ENCODE peak calls at places on chromosomes 4 and X, in ten cellular contexts. One of them, this sample, is unnamed.

GRCh38 chr4:101169044-101170014 is 178.0 kb downstream of the PPP3CA start:
- DNase-seq in right atrium auricular region: peak; percentile 65
- DNase-seq in CD4-positive, alpha-beta T cell: peak; percentile 21
- DNase-seq in Karpas-422: peak; percentile 89
- DNase-seq in IMR-90: peak; percentile 65
- DNase-seq in testis: peak; percentile 68
- DNase-seq in thoracic aorta: no peak
- DNase-seq in A549: no peak
- DNase-seq in neuronal stem cell: peak; percentile 60
- DNase-seq in DND-41: peak; percentile 61
- DNase-seq in this sample: peak; percentile 24

GRCh38 chr4:74378573-74378972 is 13.6 kb downstream of the EREG start:
- DNase-seq in neuronal stem cell: no peak
- DNase-seq in Karpas-422: no peak
- DNase-seq in thoracic aorta: no peak
- DNase-seq in testis: no peak
- DNase-seq in A549: no peak
- DNase-seq in IMR-90: peak; percentile 35
- DNase-seq in CD4-positive, alpha-beta T cell: no peak
- DNase-seq in right atrium auricular region: no peak
- DNase-seq in DND-41: no peak
- DNase-seq in this sample: no peak

GRCh38 chr4:8698341-8699062 is 105.9 kb downstream of the CPZ start:
- DNase-seq in CD4-positive, alpha-beta T cell: no peak
- DNase-seq in A549: no peak
- DNase-seq in testis: no peak
- DNase-seq in Karpas-422: no peak
- DNase-seq in IMR-90: no peak
- DNase-seq in right atrium auricular region: no peak
- DNase-seq in DND-41: no peak
- DNase-seq in neuronal stem cell: no peak
- DNase-seq in thoracic aorta: no peak
- DNase-seq in this sample: no peak

GRCh38 chr4:15434086-15434485 is 6.3 kb downstream of the C1QTNF7 start:
- DNase-seq in CD4-positive, alpha-beta T cell: no peak
- DNase-seq in testis: no peak
- DNase-seq in neuronal stem cell: no peak
- DNase-seq in DND-41: no peak
- DNase-seq in IMR-90: no peak
- DNase-seq in right atrium auricular region: no peak
- DNase-seq in A549: no peak
- DNase-seq in thoracic aorta: no peak
- DNase-seq in Karpas-422: no peak
- DNase-seq in this sample: no peak

GRCh38 chrX:136907626-136908025 is 27.1 kb upstream of the RBMX start:
- DNase-seq in testis: peak; percentile 50
- DNase-seq in DND-41: no peak
- DNase-seq in Karpas-422: no peak
- DNase-seq in thoracic aorta: no peak
- DNase-seq in A549: no peak
- DNase-seq in right atrium auricular region: no peak
- DNase-seq in CD4-positive, alpha-beta T cell: no peak
- DNase-seq in neuronal stem cell: no peak
- DNase-seq in IMR-90: no peak
- DNase-seq in this sample: no peak

GRCh38 chr4:70709551-70710080 is 12.1 kb upstream of the RUFY3 start:
- DNase-seq in Karpas-422: no peak
- DNase-seq in IMR-90: no peak
- DNase-seq in A549: no peak
- DNase-seq in right atrium auricular region: no peak
- DNase-seq in testis: no peak
- DNase-seq in DND-41: no peak
- DNase-seq in neuronal stem cell: peak; percentile 35
- DNase-seq in CD4-positive, alpha-beta T cell: no peak
- DNase-seq in thoracic aorta: no peak
- DNase-seq in this sample: no peak

GRCh38 chrX:20061869-20062254 is 54.8 kb downstream of the MAP7D2 start:
- DNase-seq in testis: no peak
- DNase-seq in DND-41: no peak
- DNase-seq in right atrium auricular region: no peak
- DNase-seq in neuronal stem cell: no peak
- DNase-seq in thoracic aorta: no peak
- DNase-seq in CD4-positive, alpha-beta T cell: no peak
- DNase-seq in IMR-90: peak; percentile 69
- DNase-seq in Karpas-422: no peak
- DNase-seq in A549: no peak
- DNase-seq in this sample: no peak

GRCh38 chr4:121072836-121073362 is 564 bp upstream of the NDNF start:
- DNase-seq in right atrium auricular region: no peak
- DNase-seq in thoracic aorta: no peak
- DNase-seq in A549: no peak
- DNase-seq in DND-41: no peak
- DNase-seq in Karpas-422: no peak
- DNase-seq in IMR-90: no peak
- DNase-seq in testis: peak; percentile 18
- DNase-seq in CD4-positive, alpha-beta T cell: no peak
- DNase-seq in neuronal stem cell: peak; percentile 47
- DNase-seq in this sample: no peak

DNA sequence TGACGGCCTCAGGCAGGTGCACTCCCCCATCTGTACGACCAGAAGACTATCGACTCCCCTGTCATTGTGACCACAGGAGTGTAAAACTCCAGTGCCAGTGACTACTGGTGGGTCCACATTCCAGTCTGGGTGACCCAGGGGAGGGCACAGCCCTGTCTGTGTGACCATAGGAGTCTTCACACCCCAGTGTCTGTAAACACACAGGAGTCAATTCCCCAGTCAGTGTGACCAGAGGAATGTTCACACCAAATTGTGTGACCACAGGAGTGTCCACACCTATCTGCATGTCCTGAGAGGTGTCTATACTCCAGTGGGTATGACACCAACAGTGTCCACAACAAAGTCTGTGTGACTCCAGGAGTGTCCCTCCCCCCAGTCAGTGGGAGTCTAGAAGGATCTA is 12.0 kb downstream of the FTSJ1 start:
- DNase-seq in IMR-90: no peak
- DNase-seq in DND-41: no peak
- DNase-seq in thoracic aorta: no peak
- DNase-seq in right atrium auricular region: no peak
- DNase-seq in CD4-positive, alpha-beta T cell: no peak
- DNase-seq in neuronal stem cell: no peak
- DNase-seq in A549: no peak
- DNase-seq in testis: no peak
- DNase-seq in Karpas-422: no peak
- DNase-seq in this sample: no peak
- H3K27ac ChIP-seq in IMR-90: no peak overlapping the region
- H3K27ac ChIP-seq in DND-41: no peak overlapping the region
- H3K27ac ChIP-seq in thoracic aorta: no peak overlapping the region
- H3K27ac ChIP-seq in right atrium auricular region: no peak overlapping the region
- H3K27ac ChIP-seq in CD4-positive, alpha-beta T cell: no peak overlapping the region
- H3K27ac ChIP-seq in neuronal stem cell: no peak overlapping the region
- H3K27ac ChIP-seq in A549: no peak overlapping the region
- H3K27ac ChIP-seq in testis: no peak overlapping the region
- H3K27ac ChIP-seq in Karpas-422: no peak overlapping the region
- H3K27ac ChIP-seq in this sample: peak overlapping the region; percentile 98

GRCh38 chr4:2442175-2442993 is 23.6 kb downstream of the CFAP99 start:
- DNase-seq in DND-41: no peak
- DNase-seq in right atrium auricular region: no peak
- DNase-seq in thoracic aorta: no peak
- DNase-seq in testis: no peak
- DNase-seq in Karpas-422: no peak
- DNase-seq in A549: peak; percentile 23
- DNase-seq in IMR-90: no peak
- DNase-seq in CD4-positive, alpha-beta T cell: no peak
- DNase-seq in neuronal stem cell: no peak
- DNase-seq in this sample: no peak

GRCh38 chr4:2445130-2445529 is 23.8 kb upstream of the RNF4 start:
- DNase-seq in IMR-90: no peak
- DNase-seq in DND-41: no peak
- DNase-seq in CD4-positive, alpha-beta T cell: no peak
- DNase-seq in testis: no peak
- DNase-seq in right atrium auricular region: no peak
- DNase-seq in thoracic aorta: no peak
- DNase-seq in A549: no peak
- DNase-seq in neuronal stem cell: no peak
- DNase-seq in Karpas-422: no peak
- DNase-seq in this sample: no peak

GRCh38 chr4:2445571-2445970 is 23.3 kb upstream of the RNF4 start:
- DNase-seq in A549: no peak
- DNase-seq in CD4-positive, alpha-beta T cell: no peak
- DNase-seq in thoracic aorta: no peak
- DNase-seq in neuronal stem cell: no peak
- DNase-seq in IMR-90: no peak
- DNase-seq in testis: no peak
- DNase-seq in Karpas-422: no peak
- DNase-seq in DND-41: no peak
- DNase-seq in right atrium auricular region: no peak
- DNase-seq in this sample: no peak

GRCh38 chr4:2443061-2443730 is 24.4 kb downstream of the CFAP99 start:
- DNase-seq in DND-41: no peak
- DNase-seq in CD4-positive, alpha-beta T cell: no peak
- DNase-seq in neuronal stem cell: no peak
- DNase-seq in IMR-90: no peak
- DNase-seq in thoracic aorta: no peak
- DNase-seq in Karpas-422: no peak
- DNase-seq in A549: no peak
- DNase-seq in testis: no peak
- DNase-seq in right atrium auricular region: no peak
- DNase-seq in this sample: no peak

DNA sequence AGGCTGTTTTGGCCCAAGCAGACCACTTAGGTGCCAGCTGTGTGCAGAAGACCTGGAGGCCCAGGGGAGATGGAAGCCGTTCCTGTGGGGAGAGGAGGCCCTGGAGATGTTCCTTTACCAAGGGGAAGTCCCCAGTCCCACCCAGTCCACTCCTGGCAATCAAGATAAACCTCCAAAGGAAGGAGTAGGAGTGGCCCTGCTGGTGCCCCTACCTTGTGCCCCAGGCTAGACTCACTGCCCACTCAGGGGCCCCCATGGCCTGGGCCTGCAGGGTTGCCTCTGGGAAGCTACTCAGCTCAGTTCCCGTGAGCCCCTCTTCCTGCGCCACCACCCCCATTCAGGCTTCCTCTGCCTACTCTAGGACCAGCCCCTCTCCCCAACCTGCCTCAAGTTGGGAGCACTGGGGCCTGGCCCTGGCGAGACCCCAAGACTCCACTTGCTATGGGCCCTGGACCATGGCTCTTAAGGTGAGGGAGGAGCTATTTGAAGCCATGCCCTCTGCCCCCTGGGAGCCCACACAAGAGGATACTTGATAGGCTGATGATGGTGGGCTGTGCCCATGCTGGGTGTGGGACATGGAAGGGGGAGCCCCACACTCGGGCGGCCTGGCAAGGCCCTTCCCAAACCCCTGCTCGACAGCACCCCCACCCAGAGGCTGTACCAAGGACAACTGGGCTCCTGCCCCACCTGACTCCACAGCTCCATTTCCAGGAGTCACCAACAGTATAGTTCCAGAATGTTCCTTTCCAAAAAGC is 24.7 kb upstream of the RNF4 start:
- DNase-seq in neuronal stem cell: no peak
- DNase-seq in A549: no peak
- DNase-seq in CD4-positive, alpha-beta T cell: no peak
- DNase-seq in testis: no peak
- DNase-seq in Karpas-422: no peak
- DNase-seq in thoracic aorta: no peak
- DNase-seq in right atrium auricular region: no peak
- DNase-seq in DND-41: no peak
- DNase-seq in IMR-90: no peak
- DNase-seq in this sample: no peak
- H3K27ac ChIP-seq in neuronal stem cell: no peak overlapping the region
- H3K27ac ChIP-seq in A549: no peak overlapping the region
- H3K27ac ChIP-seq in CD4-positive, alpha-beta T cell: no peak overlapping the region
- H3K27ac ChIP-seq in testis: no peak overlapping the region
- H3K27ac ChIP-seq in Karpas-422: no peak overlapping the region
- H3K27ac ChIP-seq in thoracic aorta: no peak overlapping the region
- H3K27ac ChIP-seq in right atrium auricular region: no peak overlapping the region
- H3K27ac ChIP-seq in DND-41: no peak overlapping the region
- H3K27ac ChIP-seq in IMR-90: no peak overlapping the region
- H3K27ac ChIP-seq in this sample: no peak overlapping the region

GRCh38 chrX:129145382-129145781 is 377.9 kb downstream of the SMARCA1 start:
- DNase-seq in right atrium auricular region: no peak
- DNase-seq in Karpas-422: no peak
- DNase-seq in A549: no peak
- DNase-seq in testis: no peak
- DNase-seq in thoracic aorta: no peak
- DNase-seq in DND-41: no peak
- DNase-seq in IMR-90: no peak
- DNase-seq in CD4-positive, alpha-beta T cell: no peak
- DNase-seq in neuronal stem cell: no peak
- DNase-seq in this sample: no peak

GRCh38 chrX:129145898-129146297 is 377.4 kb downstream of the SMARCA1 start:
- DNase-seq in A549: no peak
- DNase-seq in CD4-positive, alpha-beta T cell: no peak
- DNase-seq in Karpas-422: no peak
- DNase-seq in thoracic aorta: no peak
- DNase-seq in testis: no peak
- DNase-seq in right atrium auricular region: no peak
- DNase-seq in neuronal stem cell: no peak
- DNase-seq in IMR-90: no peak
- DNase-seq in DND-41: no peak
- DNase-seq in this sample: no peak

GRCh38 chrX:129139837-129140679 is 383.2 kb downstream of the SMARCA1 start:
- DNase-seq in right atrium auricular region: no peak
- DNase-seq in thoracic aorta: no peak
- DNase-seq in Karpas-422: no peak
- DNase-seq in IMR-90: no peak
- DNase-seq in A549: no peak
- DNase-seq in testis: no peak
- DNase-seq in neuronal stem cell: no peak
- DNase-seq in CD4-positive, alpha-beta T cell: no peak
- DNase-seq in DND-41: no peak
- DNase-seq in this sample: no peak

DNA sequence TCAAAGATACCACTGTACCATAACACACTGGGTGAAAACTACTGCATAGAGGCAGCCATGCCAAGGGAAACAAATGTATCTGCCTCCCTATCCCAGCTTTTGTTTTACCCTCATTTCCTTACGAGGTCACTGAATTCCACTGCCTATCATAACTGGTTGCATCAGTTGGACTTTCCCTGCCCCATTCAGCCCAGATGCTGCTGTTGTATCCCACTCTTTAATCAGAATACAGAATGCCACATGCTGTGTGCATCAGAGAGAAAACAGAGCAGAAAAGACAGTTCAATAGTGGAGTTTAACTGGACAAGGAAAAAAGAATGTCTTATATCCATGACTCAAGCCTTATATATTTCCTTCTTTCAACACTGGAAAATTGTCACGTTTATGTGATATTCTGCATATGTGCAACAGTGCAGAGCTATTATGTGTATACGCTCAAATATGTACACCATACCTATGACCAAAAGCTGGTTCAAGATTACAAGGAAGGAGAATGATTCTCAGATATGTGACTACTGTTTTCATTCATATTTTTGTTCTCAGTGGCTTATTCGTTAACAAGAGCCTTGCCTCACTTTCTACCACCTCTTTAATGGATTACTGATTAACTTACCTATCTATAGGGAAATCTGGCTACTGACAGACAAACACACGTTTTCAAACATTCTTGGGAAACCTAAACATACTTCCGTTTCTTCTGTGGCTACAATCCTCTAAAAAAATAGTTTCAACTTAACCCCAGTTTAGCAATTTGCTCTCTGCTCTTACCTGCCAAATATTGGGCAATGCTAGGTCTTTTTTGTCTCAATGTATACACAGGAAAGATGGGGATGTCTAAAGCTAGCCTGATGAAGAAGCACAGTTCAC is 378.9 kb downstream of the SMARCA1 start:
- DNase-seq in CD4-positive, alpha-beta T cell: no peak
- DNase-seq in right atrium auricular region: no peak
- DNase-seq in testis: no peak
- DNase-seq in IMR-90: no peak
- DNase-seq in neuronal stem cell: no peak
- DNase-seq in Karpas-422: no peak
- DNase-seq in DND-41: no peak
- DNase-seq in thoracic aorta: no peak
- DNase-seq in A549: no peak
- DNase-seq in this sample: no peak
- H3K27ac ChIP-seq in CD4-positive, alpha-beta T cell: no peak overlapping the region
- H3K27ac ChIP-seq in right atrium auricular region: no peak overlapping the region
- H3K27ac ChIP-seq in testis: no peak overlapping the region
- H3K27ac ChIP-seq in IMR-90: no peak overlapping the region
- H3K27ac ChIP-seq in neuronal stem cell: no peak overlapping the region
- H3K27ac ChIP-seq in Karpas-422: no peak overlapping the region
- H3K27ac ChIP-seq in DND-41: no peak overlapping the region
- H3K27ac ChIP-seq in thoracic aorta: no peak overlapping the region
- H3K27ac ChIP-seq in A549: peak overlapping the region; percentile 78
- H3K27ac ChIP-seq in this sample: no peak overlapping the region

GRCh38 chr4:51885371-51885770 is 42.4 kb downstream of the DCUN1D4 start:
- DNase-seq in A549: peak; percentile 13
- DNase-seq in IMR-90: peak; percentile 28
- DNase-seq in CD4-positive, alpha-beta T cell: no peak
- DNase-seq in DND-41: no peak
- DNase-seq in testis: no peak
- DNase-seq in neuronal stem cell: no peak
- DNase-seq in thoracic aorta: no peak
- DNase-seq in Karpas-422: peak; percentile 58
- DNase-seq in right atrium auricular region: no peak
- DNase-seq in this sample: no peak

GRCh38 chr4:51884606-51885005 is 41.7 kb downstream of the DCUN1D4 start:
- DNase-seq in testis: no peak
- DNase-seq in right atrium auricular region: no peak
- DNase-seq in thoracic aorta: no peak
- DNase-seq in neuronal stem cell: no peak
- DNase-seq in CD4-positive, alpha-beta T cell: no peak
- DNase-seq in A549: no peak
- DNase-seq in Karpas-422: no peak
- DNase-seq in IMR-90: no peak
- DNase-seq in DND-41: no peak
- DNase-seq in this sample: no peak

GRCh38 chr4:51874551-51874950 is 31.6 kb downstream of the DCUN1D4 start:
- DNase-seq in A549: no peak
- DNase-seq in thoracic aorta: no peak
- DNase-seq in CD4-positive, alpha-beta T cell: no peak
- DNase-seq in DND-41: no peak
- DNase-seq in neuronal stem cell: no peak
- DNase-seq in right atrium auricular region: no peak
- DNase-seq in Karpas-422: no peak
- DNase-seq in IMR-90: no peak
- DNase-seq in testis: no peak
- DNase-seq in this sample: no peak

GRCh38 chr4:51884055-51884454 is 41.1 kb downstream of the DCUN1D4 start:
- DNase-seq in DND-41: no peak
- DNase-seq in A549: no peak
- DNase-seq in neuronal stem cell: peak; percentile 23
- DNase-seq in thoracic aorta: no peak
- DNase-seq in IMR-90: no peak
- DNase-seq in right atrium auricular region: no peak
- DNase-seq in CD4-positive, alpha-beta T cell: no peak
- DNase-seq in testis: no peak
- DNase-seq in Karpas-422: no peak
- DNase-seq in this sample: no peak

DNA sequence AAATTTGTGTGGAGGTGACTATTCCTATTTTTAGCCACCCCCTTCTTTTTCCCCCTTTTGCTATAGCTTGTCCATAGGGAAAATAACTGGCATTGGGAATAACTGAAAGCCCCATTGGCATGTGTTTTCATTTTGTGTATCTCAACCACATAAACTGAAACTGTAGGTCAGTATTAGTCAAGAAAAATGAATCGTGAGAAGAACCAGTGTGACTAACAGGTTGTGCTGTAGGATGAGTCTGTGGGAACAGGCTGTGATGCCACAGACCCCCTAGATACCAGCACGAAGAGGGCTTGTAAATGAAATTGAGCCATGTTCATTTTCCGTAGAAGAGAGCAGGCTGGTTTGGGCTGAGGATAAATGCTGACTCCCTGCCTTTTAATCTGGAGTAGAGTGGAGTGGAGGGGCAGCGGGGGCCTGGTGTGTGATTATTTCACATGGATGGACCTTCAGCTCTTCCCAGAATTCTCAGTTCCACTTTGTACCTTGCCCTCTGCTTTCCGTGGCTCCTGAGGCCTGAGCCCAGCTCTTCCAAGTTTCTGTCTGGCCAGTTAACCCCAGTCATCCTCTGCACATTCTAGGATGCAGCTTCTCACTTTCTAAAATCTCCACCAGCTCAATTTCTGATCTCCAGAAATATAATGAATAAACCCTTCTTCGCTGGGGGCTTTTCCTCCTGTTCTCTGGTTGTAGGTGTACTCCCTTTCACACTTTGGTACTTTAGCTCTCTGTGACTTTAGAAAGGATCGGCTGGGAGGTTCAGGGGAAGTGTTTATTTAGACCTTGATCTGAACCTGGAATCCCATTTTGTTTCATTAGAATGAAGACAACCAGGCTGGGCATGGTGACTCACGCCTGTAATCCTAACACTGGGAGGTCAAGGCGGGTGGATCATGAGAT is 37.3 kb downstream of the DCUN1D4 start:
- DNase-seq in CD4-positive, alpha-beta T cell: no peak
- DNase-seq in DND-41: no peak
- DNase-seq in right atrium auricular region: no peak
- DNase-seq in testis: no peak
- DNase-seq in IMR-90: peak; percentile 45
- DNase-seq in Karpas-422: no peak
- DNase-seq in neuronal stem cell: no peak
- DNase-seq in A549: no peak
- DNase-seq in thoracic aorta: no peak
- DNase-seq in this sample: no peak
- H3K27ac ChIP-seq in CD4-positive, alpha-beta T cell: no peak overlapping the region
- H3K27ac ChIP-seq in DND-41: no peak overlapping the region
- H3K27ac ChIP-seq in right atrium auricular region: no peak overlapping the region
- H3K27ac ChIP-seq in testis: no peak overlapping the region
- H3K27ac ChIP-seq in IMR-90: no peak overlapping the region
- H3K27ac ChIP-seq in Karpas-422: no peak overlapping the region
- H3K27ac ChIP-seq in neuronal stem cell: no peak overlapping the region
- H3K27ac ChIP-seq in A549: no peak overlapping the region
- H3K27ac ChIP-seq in thoracic aorta: no peak overlapping the region
- H3K27ac ChIP-seq in this sample: no peak overlapping the region

This sample was measured in epithelial cell of prostate.